ENCODE peak calls at places on chromosomes 6 and 20, in four cellular contexts. B, Z, R and T are unnamed samples.

GRCh38 chr20:58511364-58511763 is 3.8 kb downstream of the APCDD1L start:
- DNase-seq in B (no peak), Z (no peak), R (peak; percentile 76), T (no peak)

GRCh38 chr6:134956676-134957075 is 6.8 kb upstream of the ALDH8A1 start:
- DNase-seq in B (no peak), Z (no peak), R (peak; percentile 20), T (no peak)

GRCh38 chr6:30885999-30886896 is 1.9 kb downstream of the DDR1 start:
- DNase-seq in B (peak; percentile 74), Z (peak; percentile 49), R (peak; percentile 93), T (peak; percentile 70)

GRCh38 chr6:156779206-156780116 is 2.3 kb downstream of the ARID1B start:
- DNase-seq in B (peak; percentile 54), Z (peak; percentile 58), R (peak; percentile 72), T (peak; percentile 49)

GRCh38 chr20:51624157-51624731 is 81.7 kb upstream of the NFATC2 start:
- DNase-seq in B (peak; percentile 50), Z (peak; percentile 60), R (peak; percentile 79), T (peak; percentile 58)

GRCh38 chr6:16274519-16275229 is 36.3 kb downstream of the GMPR start:
- DNase-seq in B (no peak), Z (no peak), R (no peak), T (no peak)

GRCh38 chr6:162371133-162371532 is 356.4 kb downstream of the PRKN start:
- DNase-seq in B (no peak), Z (no peak), R (peak; percentile 13), T (no peak)

GRCh38 chr20:43821795-43822194 is 92.9 kb upstream of the TOX2 start:
- DNase-seq in B (no peak), Z (no peak), R (no peak), T (no peak)

GRCh38 chr6:125008957-125009356 is 46.7 kb downstream of the RNF217 start:
- DNase-seq in B (no peak), Z (no peak), R (no peak), T (no peak)

GRCh38 chr20:63643966-63644365 is 9.3 kb downstream of the STMN3 start:
- DNase-seq in B (no peak), Z (no peak), R (no peak), T (no peak)

GRCh38 chr20:63642518-63643247 is 10.5 kb downstream of the STMN3 start:
- DNase-seq in B (peak; percentile 39), Z (no peak), R (no peak), T (peak; percentile 29)

GRCh38 chr20:63641792-63642517 is 11.3 kb downstream of the STMN3 start:
- DNase-seq in B (peak; percentile 94), Z (peak; percentile 94), R (peak; percentile 86), T (peak; percentile 95)

GRCh38 chr20:63645218-63645617 is 8.0 kb downstream of the STMN3 start:
- DNase-seq in B (no peak), Z (no peak), R (no peak), T (no peak)

DNA sequence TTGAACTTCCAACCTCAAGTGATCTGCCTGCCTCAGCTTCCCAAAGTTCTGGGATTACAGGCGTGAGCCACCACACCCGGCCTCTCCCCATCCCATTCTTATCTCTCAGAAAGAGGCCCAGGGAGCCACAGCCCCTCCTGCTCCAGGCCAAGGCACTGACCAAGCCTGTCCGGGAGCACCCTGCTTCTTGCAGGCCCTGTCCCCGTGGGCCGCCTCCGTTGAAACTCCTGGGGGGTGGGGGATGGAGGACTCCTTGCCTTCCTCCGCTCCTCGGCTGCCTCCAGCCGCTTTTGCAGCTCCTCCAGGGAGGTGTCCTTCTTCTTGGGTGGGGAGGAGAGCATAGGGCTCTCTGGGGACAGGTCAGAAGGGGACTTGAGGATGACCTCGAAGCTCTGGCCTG is 9.7 kb downstream of the STMN3 start:
- DNase-seq in B (no peak), Z (no peak), R (no peak), T (no peak)
- H3K36me3 ChIP-seq in B (no peaks in the 10 kb centered on the region), Z (no peaks in the 10 kb centered on the region), R (no peaks in the 10 kb centered on the region), T (no peaks in the 10 kb centered on the region)

GRCh38 chr6:128390168-128390567 is 130.2 kb downstream of the PTPRK start:
- DNase-seq in B (no peak), Z (no peak), R (no peak), T (no peak)
- H3K36me3 ChIP-seq in B (no peaks in the 10 kb centered on the region), Z (no peaks in the 10 kb centered on the region), R (no peaks in the 10 kb centered on the region), T (no peaks in the 10 kb centered on the region)

GRCh38 chr20:22776369-22776768 is 192.0 kb upstream of the FOXA2 start:
- DNase-seq in B (no peak), Z (no peak), R (peak; percentile 5), T (no peak)

GRCh38 chr20:22779878-22780277 is 195.5 kb upstream of the FOXA2 start:
- DNase-seq in B (no peak), Z (no peak), R (no peak), T (no peak)

DNA sequence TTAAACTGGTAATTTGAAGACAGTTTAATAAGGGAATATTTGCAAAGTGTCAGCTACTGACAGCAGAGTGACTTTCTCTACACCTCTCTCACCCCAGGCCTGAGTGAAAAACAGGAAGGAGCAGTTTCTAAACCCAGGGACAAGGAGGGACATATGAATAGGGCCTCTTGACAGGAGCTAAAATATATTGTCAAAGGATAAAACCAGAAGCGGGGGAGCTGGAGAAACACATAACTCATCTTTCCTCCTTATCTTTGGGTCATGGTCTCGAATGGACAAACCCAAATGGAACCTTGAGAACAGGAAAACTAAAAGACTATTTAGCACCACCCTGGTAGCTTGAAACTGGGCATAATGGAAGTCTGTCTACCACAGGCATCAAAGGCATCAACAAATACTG is 197.5 kb upstream of the FOXA2 start:
- DNase-seq in B (no peak), Z (no peak), R (no peak), T (no peak)
- H3K36me3 ChIP-seq in B (no peaks in the 10 kb centered on the region), Z (no peaks in the 10 kb centered on the region), R (no peaks in the 10 kb centered on the region), T (no peaks in the 10 kb centered on the region)

GRCh38 chr20:50578061-50578777 is 68.0 kb downstream of the PTPN1 start:
- DNase-seq in B (peak; percentile 79), Z (no peak), R (no peak), T (peak; percentile 68)
- H3K36me3 ChIP-seq in B (no peaks in the 10 kb centered on the region), Z (peaks cover 86% of the 10 kb centered on the region), R (peaks cover 29% of the 10 kb centered on the region), T (peaks cover 3% of the 10 kb centered on the region)

GRCh38 chr6:159665868-159666635 is 27.0 kb downstream of the SOD2 start:
- DNase-seq in B (no peak), Z (no peak), R (peak; percentile 12), T (no peak)
- H3K36me3 ChIP-seq in B (no peaks in the 10 kb centered on the region), Z (peaks cover 34% of the 10 kb centered on the region), R (no peaks in the 10 kb centered on the region), T (peaks cover 20% of the 10 kb centered on the region)

GRCh38 chr6:7215140-7215539 is 97.9 kb downstream of the SSR1 start:
- DNase-seq in B (no peak), Z (no peak), R (no peak), T (no peak)
- H3K36me3 ChIP-seq in B (peaks cover 22% of the 10 kb centered on the region), Z (peaks cover 75% of the 10 kb centered on the region), R (peaks cover 32% of the 10 kb centered on the region), T (no peaks in the 10 kb centered on the region)